ENCODE peak calls at places on chromosomes 3 and 15, in seven cellular contexts. One of them, this sample, is unnamed.
A peak's percentile ranks its signal among the peaks of the same experiment; 100 is the strongest.

GRCh38 chr3:138084196-138084595 is 31.2 kb downstream of the DZIP1L start:
- DNase-seq in psoas muscle: no peak
- DNase-seq in fibroblast of lung: no peak
- DNase-seq in CD4-positive, alpha-beta T cell: no peak
- DNase-seq in CD4-positive, CD25-positive, alpha-beta regulatory T cell: no peak
- DNase-seq in left lung: no peak
- DNase-seq in hepatocyte: no peak
- DNase-seq in this sample: no peak

GRCh38 chr15:51621917-51622268 is 678 bp downstream of the DMXL2 start:
- DNase-seq in psoas muscle: peak; percentile 58
- DNase-seq in fibroblast of lung: peak; percentile 61
- DNase-seq in CD4-positive, alpha-beta T cell: no peak
- DNase-seq in CD4-positive, CD25-positive, alpha-beta regulatory T cell: no peak
- DNase-seq in left lung: peak; percentile 87
- DNase-seq in hepatocyte: peak; percentile 68
- DNase-seq in this sample: peak; percentile 45

GRCh38 chr3:119181765-119182164 is 8.4 kb downstream of the UPK1B start:
- DNase-seq in psoas muscle: no peak
- DNase-seq in fibroblast of lung: no peak
- DNase-seq in CD4-positive, alpha-beta T cell: no peak
- DNase-seq in CD4-positive, CD25-positive, alpha-beta regulatory T cell: no peak
- DNase-seq in left lung: no peak
- DNase-seq in hepatocyte: peak; percentile 66
- DNase-seq in this sample: no peak

GRCh38 chr3:40741729-40742128 is 217.0 kb downstream of the ZNF621 start:
- DNase-seq in psoas muscle: peak; percentile 50
- DNase-seq in fibroblast of lung: no peak
- DNase-seq in CD4-positive, alpha-beta T cell: no peak
- DNase-seq in CD4-positive, CD25-positive, alpha-beta regulatory T cell: no peak
- DNase-seq in left lung: no peak
- DNase-seq in hepatocyte: peak; percentile 77
- DNase-seq in this sample: no peak

GRCh38 chr3:188244395-188244861 is 90.5 kb downstream of the LPP start:
- DNase-seq in psoas muscle: no peak
- DNase-seq in fibroblast of lung: no peak
- DNase-seq in CD4-positive, alpha-beta T cell: no peak
- DNase-seq in CD4-positive, CD25-positive, alpha-beta regulatory T cell: no peak
- DNase-seq in left lung: no peak
- DNase-seq in hepatocyte: peak; percentile 27
- DNase-seq in this sample: peak; percentile 85

GRCh38 chr3:80097674-80098073 is 329.9 kb upstream of the ROBO1 start:
- DNase-seq in psoas muscle: no peak
- DNase-seq in fibroblast of lung: no peak
- DNase-seq in CD4-positive, alpha-beta T cell: no peak
- DNase-seq in CD4-positive, CD25-positive, alpha-beta regulatory T cell: no peak
- DNase-seq in left lung: no peak
- DNase-seq in hepatocyte: no peak
- DNase-seq in this sample: no peak

GRCh38 chr3:52533623-52534280 is at the start of gene NT5DC2:
- DNase-seq in psoas muscle: peak; percentile 77
- DNase-seq in fibroblast of lung: peak; percentile 64
- DNase-seq in CD4-positive, alpha-beta T cell: peak; percentile 19
- DNase-seq in CD4-positive, CD25-positive, alpha-beta regulatory T cell: peak; percentile 51
- DNase-seq in left lung: peak; percentile 87
- DNase-seq in hepatocyte: peak; percentile 92
- DNase-seq in this sample: peak; percentile 87

GRCh38 chr3:58749948-58750347 is 83.4 kb upstream of the FAM3D start:
- DNase-seq in psoas muscle: no peak
- DNase-seq in fibroblast of lung: no peak
- DNase-seq in CD4-positive, alpha-beta T cell: no peak
- DNase-seq in CD4-positive, CD25-positive, alpha-beta regulatory T cell: no peak
- DNase-seq in left lung: no peak
- DNase-seq in hepatocyte: no peak
- DNase-seq in this sample: no peak

GRCh38 chr3:174775603-174776002 is 83.5 kb upstream of the NAALADL2 start:
- DNase-seq in psoas muscle: no peak
- DNase-seq in fibroblast of lung: no peak
- DNase-seq in CD4-positive, alpha-beta T cell: no peak
- DNase-seq in CD4-positive, CD25-positive, alpha-beta regulatory T cell: no peak
- DNase-seq in left lung: no peak
- DNase-seq in hepatocyte: peak; percentile 15
- DNase-seq in this sample: no peak

GRCh38 chr15:75723847-75724660 is 11.4 kb upstream of the CSPG4 start:
- DNase-seq in psoas muscle: peak; percentile 91
- DNase-seq in fibroblast of lung: peak; percentile 94
- DNase-seq in CD4-positive, alpha-beta T cell: no peak
- DNase-seq in CD4-positive, CD25-positive, alpha-beta regulatory T cell: no peak
- DNase-seq in left lung: peak; percentile 83
- DNase-seq in hepatocyte: peak; percentile 98
- DNase-seq in this sample: peak; percentile 62

GRCh38 chr15:41501961-41502786 is 8.5 kb downstream of the ITPKA start:
- DNase-seq in psoas muscle: no peak
- DNase-seq in fibroblast of lung: no peak
- DNase-seq in CD4-positive, alpha-beta T cell: no peak
- DNase-seq in CD4-positive, CD25-positive, alpha-beta regulatory T cell: peak; percentile 38
- DNase-seq in left lung: peak; percentile 88
- DNase-seq in hepatocyte: no peak
- DNase-seq in this sample: no peak

DNA sequence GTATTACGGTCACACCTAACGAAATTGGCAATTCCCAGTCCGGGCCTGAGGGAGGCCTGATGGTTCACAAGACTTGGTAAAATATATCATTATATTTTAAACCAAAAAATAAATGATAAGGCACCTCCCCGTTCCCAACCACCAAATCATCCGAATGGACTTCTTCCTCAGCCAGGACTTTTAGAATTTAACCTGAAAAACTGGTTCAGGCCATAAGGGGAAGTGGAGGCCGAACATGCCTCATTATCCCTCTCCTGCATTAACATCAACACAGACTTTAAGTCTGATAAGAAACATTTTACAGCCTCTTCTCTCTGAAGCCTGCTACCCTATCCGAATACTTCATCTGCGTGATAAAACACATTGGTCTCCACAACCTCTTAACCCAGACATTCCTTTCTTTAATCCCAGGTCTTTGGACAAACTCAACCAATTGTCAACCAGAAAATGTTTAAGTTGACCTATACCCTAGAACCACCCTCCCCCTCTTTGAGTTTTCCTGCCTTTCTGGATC is 800 bp upstream of the SLC41A3 start:
- DNase-seq in psoas muscle: no peak
- DNase-seq in fibroblast of lung: no peak
- DNase-seq in CD4-positive, alpha-beta T cell: no peak
- DNase-seq in CD4-positive, CD25-positive, alpha-beta regulatory T cell: no peak
- DNase-seq in left lung: no peak
- DNase-seq in hepatocyte: no peak
- DNase-seq in this sample: no peak
- H3K27ac ChIP-seq in psoas muscle: peak overlapping the region; percentile 97
- H3K27ac ChIP-seq in fibroblast of lung: no peak overlapping the region
- H3K27ac ChIP-seq in CD4-positive, alpha-beta T cell: no peak overlapping the region
- H3K27ac ChIP-seq in CD4-positive, CD25-positive, alpha-beta regulatory T cell: peak overlapping the region; percentile 91
- H3K27ac ChIP-seq in left lung: peak overlapping the region; percentile 84
- H3K27ac ChIP-seq in hepatocyte: peak overlapping the region; percentile 89
- H3K27ac ChIP-seq in this sample: no peak overlapping the region

GRCh38 chr15:69887553-69887952 is 210.2 kb downstream of the TLE3 start:
- DNase-seq in psoas muscle: no peak
- DNase-seq in fibroblast of lung: no peak
- DNase-seq in CD4-positive, alpha-beta T cell: no peak
- DNase-seq in CD4-positive, CD25-positive, alpha-beta regulatory T cell: no peak
- DNase-seq in left lung: no peak
- DNase-seq in hepatocyte: no peak
- DNase-seq in this sample: no peak
- H3K27me3 ChIP-seq in psoas muscle: no peaks in the 10 kb centered on the region
- H3K27me3 ChIP-seq in fibroblast of lung: peaks cover 5% of the 10 kb centered on the region
- H3K27me3 ChIP-seq in CD4-positive, alpha-beta T cell: no peaks in the 10 kb centered on the region
- H3K27me3 ChIP-seq in CD4-positive, CD25-positive, alpha-beta regulatory T cell: peaks cover 7% of the 10 kb centered on the region
- H3K27me3 ChIP-seq in left lung: no peaks in the 10 kb centered on the region
- H3K27me3 ChIP-seq in hepatocyte: no peaks in the 10 kb centered on the region
- H3K27me3 ChIP-seq in this sample: no peaks in the 10 kb centered on the region

DNA sequence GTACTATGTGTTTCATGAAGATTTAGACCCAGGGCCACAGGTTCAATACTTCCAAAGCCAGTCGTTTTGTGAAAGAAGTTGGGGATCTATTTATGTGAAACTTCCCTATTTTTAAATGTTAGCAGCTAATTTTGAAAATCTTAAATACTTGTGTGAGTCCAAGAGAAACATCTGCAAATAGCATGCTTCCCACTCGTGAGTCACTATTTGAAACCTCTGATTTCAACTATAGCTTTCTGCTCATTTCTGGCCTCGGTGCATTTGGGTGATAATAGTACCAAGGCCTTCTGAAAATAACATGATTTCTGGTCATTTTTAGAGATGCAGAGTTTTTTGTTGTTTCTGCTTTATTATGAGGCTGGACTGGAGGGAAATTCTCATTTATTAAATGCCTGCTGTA is 110.0 kb downstream of the OPA1 start:
- DNase-seq in psoas muscle: no peak
- DNase-seq in fibroblast of lung: peak; percentile 36
- DNase-seq in CD4-positive, alpha-beta T cell: no peak
- DNase-seq in CD4-positive, CD25-positive, alpha-beta regulatory T cell: no peak
- DNase-seq in left lung: no peak
- DNase-seq in hepatocyte: no peak
- DNase-seq in this sample: no peak
- H3K27ac ChIP-seq in psoas muscle: no peak overlapping the region
- H3K27ac ChIP-seq in fibroblast of lung: no peak overlapping the region
- H3K27ac ChIP-seq in CD4-positive, alpha-beta T cell: no peak overlapping the region
- H3K27ac ChIP-seq in CD4-positive, CD25-positive, alpha-beta regulatory T cell: no peak overlapping the region
- H3K27ac ChIP-seq in left lung: no peak overlapping the region
- H3K27ac ChIP-seq in hepatocyte: no peak overlapping the region
- H3K27ac ChIP-seq in this sample: no peak overlapping the region

GRCh38 chr3:24523195-24523594 is 28.5 kb upstream of the THRB start:
- DNase-seq in psoas muscle: no peak
- DNase-seq in fibroblast of lung: no peak
- DNase-seq in CD4-positive, alpha-beta T cell: no peak
- DNase-seq in CD4-positive, CD25-positive, alpha-beta regulatory T cell: no peak
- DNase-seq in left lung: no peak
- DNase-seq in hepatocyte: no peak
- DNase-seq in this sample: no peak
- H3K27me3 ChIP-seq in psoas muscle: no peaks in the 10 kb centered on the region
- H3K27me3 ChIP-seq in fibroblast of lung: no peaks in the 10 kb centered on the region
- H3K27me3 ChIP-seq in CD4-positive, alpha-beta T cell: peaks cover 40% of the 10 kb centered on the region
- H3K27me3 ChIP-seq in CD4-positive, CD25-positive, alpha-beta regulatory T cell: peaks cover 8% of the 10 kb centered on the region
- H3K27me3 ChIP-seq in left lung: no peaks in the 10 kb centered on the region
- H3K27me3 ChIP-seq in hepatocyte: no peaks in the 10 kb centered on the region
- H3K27me3 ChIP-seq in this sample: no peaks in the 10 kb centered on the region

This sample was measured in Karpas-422.